ENCODE peak calls at places on chromosomes 2 and 18, in nine cellular contexts. One of them, this sample, is unnamed.

GRCh38 chr18:11998182-11998581 is 16.9 kb downstream of the IMPA2 start:
- DNase-seq in thoracic aorta: no peak
- DNase-seq in GM23338: no peak
- DNase-seq in HFF-Myc: no peak
- DNase-seq in IMR-90: no peak
- DNase-seq in fibroblast of mammary gland: no peak
- DNase-seq in cardiac fibroblast: peak
- DNase-seq in spleen: peak
- DNase-seq in choroid plexus epithelial cell: peak
- DNase-seq in this sample: no peak

GRCh38 chr2:109447811-109448210 is 166.0 kb downstream of the SEPTIN10 start:
- DNase-seq in thoracic aorta: no peak
- DNase-seq in GM23338: no peak
- DNase-seq in HFF-Myc: no peak
- DNase-seq in IMR-90: no peak
- DNase-seq in fibroblast of mammary gland: no peak
- DNase-seq in cardiac fibroblast: no peak
- DNase-seq in spleen: peak
- DNase-seq in choroid plexus epithelial cell: no peak
- DNase-seq in this sample: no peak

GRCh38 chr2:149330127-149331022 is at the start of gene LYPD6:
- DNase-seq in thoracic aorta: no peak
- DNase-seq in GM23338: peak
- DNase-seq in HFF-Myc: no peak
- DNase-seq in IMR-90: peak
- DNase-seq in fibroblast of mammary gland: peak
- DNase-seq in cardiac fibroblast: peak
- DNase-seq in spleen: no peak
- DNase-seq in choroid plexus epithelial cell: peak
- DNase-seq in this sample: peak

GRCh38 chr2:25342372-25343186 is 854 bp upstream of the DNMT3A start:
- DNase-seq in thoracic aorta: no peak
- DNase-seq in GM23338: peak
- DNase-seq in HFF-Myc: no peak
- DNase-seq in IMR-90: peak
- DNase-seq in fibroblast of mammary gland: peak
- DNase-seq in cardiac fibroblast: peak
- DNase-seq in spleen: peak
- DNase-seq in choroid plexus epithelial cell: peak
- DNase-seq in this sample: peak

GRCh38 chr2:2769481-2770431 is 438.7 kb upstream of the MYT1L start:
- DNase-seq in thoracic aorta: no peak
- DNase-seq in GM23338: no peak
- DNase-seq in HFF-Myc: no peak
- DNase-seq in IMR-90: no peak
- DNase-seq in fibroblast of mammary gland: no peak
- DNase-seq in cardiac fibroblast: no peak
- DNase-seq in spleen: peak
- DNase-seq in choroid plexus epithelial cell: no peak
- DNase-seq in this sample: no peak

GRCh38 chr2:225340923-225341322 is 58.6 kb upstream of the NYAP2 start:
- DNase-seq in thoracic aorta: no peak
- DNase-seq in GM23338: no peak
- DNase-seq in HFF-Myc: no peak
- DNase-seq in IMR-90: no peak
- DNase-seq in fibroblast of mammary gland: no peak
- DNase-seq in cardiac fibroblast: no peak
- DNase-seq in spleen: no peak
- DNase-seq in choroid plexus epithelial cell: no peak
- DNase-seq in this sample: no peak

GRCh38 chr2:109452318-109453305 is 161.2 kb downstream of the SEPTIN10 start:
- DNase-seq in thoracic aorta: no peak
- DNase-seq in GM23338: no peak
- DNase-seq in HFF-Myc: no peak
- DNase-seq in IMR-90: no peak
- DNase-seq in fibroblast of mammary gland: no peak
- DNase-seq in cardiac fibroblast: no peak
- DNase-seq in spleen: peak
- DNase-seq in choroid plexus epithelial cell: no peak
- DNase-seq in this sample: no peak

GRCh38 chr2:1891147-1891546 is 146.8 kb upstream of the PXDN start:
- DNase-seq in thoracic aorta: no peak
- DNase-seq in GM23338: no peak
- DNase-seq in HFF-Myc: no peak
- DNase-seq in IMR-90: no peak
- DNase-seq in fibroblast of mammary gland: no peak
- DNase-seq in cardiac fibroblast: no peak
- DNase-seq in spleen: no peak
- DNase-seq in choroid plexus epithelial cell: no peak
- DNase-seq in this sample: no peak

GRCh38 chr2:109436635-109437225 is 177.0 kb downstream of the SEPTIN10 start:
- DNase-seq in thoracic aorta: no peak
- DNase-seq in GM23338: no peak
- DNase-seq in HFF-Myc: no peak
- DNase-seq in IMR-90: no peak
- DNase-seq in fibroblast of mammary gland: no peak
- DNase-seq in cardiac fibroblast: no peak
- DNase-seq in spleen: no peak
- DNase-seq in choroid plexus epithelial cell: no peak
- DNase-seq in this sample: no peak

GRCh38 chr2:120796094-120796493 is 60.4 kb downstream of the GLI2 start:
- DNase-seq in thoracic aorta: no peak
- DNase-seq in GM23338: no peak
- DNase-seq in HFF-Myc: no peak
- DNase-seq in IMR-90: no peak
- DNase-seq in fibroblast of mammary gland: no peak
- DNase-seq in cardiac fibroblast: no peak
- DNase-seq in spleen: no peak
- DNase-seq in choroid plexus epithelial cell: no peak
- DNase-seq in this sample: no peak

GRCh38 chr2:144681389-144681788 is 161.5 kb upstream of the ZEB2 start:
- DNase-seq in thoracic aorta: no peak
- DNase-seq in GM23338: no peak
- DNase-seq in HFF-Myc: no peak
- DNase-seq in IMR-90: no peak
- DNase-seq in fibroblast of mammary gland: no peak
- DNase-seq in cardiac fibroblast: no peak
- DNase-seq in spleen: no peak
- DNase-seq in choroid plexus epithelial cell: no peak
- DNase-seq in this sample: no peak

GRCh38 chr2:112751451-112752197 is 12.8 kb downstream of the CKAP2L start:
- DNase-seq in thoracic aorta: no peak
- DNase-seq in GM23338: no peak
- DNase-seq in HFF-Myc: no peak
- DNase-seq in IMR-90: peak
- DNase-seq in fibroblast of mammary gland: no peak
- DNase-seq in cardiac fibroblast: no peak
- DNase-seq in spleen: no peak
- DNase-seq in choroid plexus epithelial cell: no peak
- DNase-seq in this sample: no peak

GRCh38 chr18:40813116-40813515 is 1141.9 kb upstream of the PIK3C3 start:
- DNase-seq in thoracic aorta: no peak
- DNase-seq in GM23338: no peak
- DNase-seq in HFF-Myc: no peak
- DNase-seq in IMR-90: peak
- DNase-seq in fibroblast of mammary gland: peak
- DNase-seq in cardiac fibroblast: no peak
- DNase-seq in spleen: no peak
- DNase-seq in choroid plexus epithelial cell: peak
- DNase-seq in this sample: no peak

DNA sequence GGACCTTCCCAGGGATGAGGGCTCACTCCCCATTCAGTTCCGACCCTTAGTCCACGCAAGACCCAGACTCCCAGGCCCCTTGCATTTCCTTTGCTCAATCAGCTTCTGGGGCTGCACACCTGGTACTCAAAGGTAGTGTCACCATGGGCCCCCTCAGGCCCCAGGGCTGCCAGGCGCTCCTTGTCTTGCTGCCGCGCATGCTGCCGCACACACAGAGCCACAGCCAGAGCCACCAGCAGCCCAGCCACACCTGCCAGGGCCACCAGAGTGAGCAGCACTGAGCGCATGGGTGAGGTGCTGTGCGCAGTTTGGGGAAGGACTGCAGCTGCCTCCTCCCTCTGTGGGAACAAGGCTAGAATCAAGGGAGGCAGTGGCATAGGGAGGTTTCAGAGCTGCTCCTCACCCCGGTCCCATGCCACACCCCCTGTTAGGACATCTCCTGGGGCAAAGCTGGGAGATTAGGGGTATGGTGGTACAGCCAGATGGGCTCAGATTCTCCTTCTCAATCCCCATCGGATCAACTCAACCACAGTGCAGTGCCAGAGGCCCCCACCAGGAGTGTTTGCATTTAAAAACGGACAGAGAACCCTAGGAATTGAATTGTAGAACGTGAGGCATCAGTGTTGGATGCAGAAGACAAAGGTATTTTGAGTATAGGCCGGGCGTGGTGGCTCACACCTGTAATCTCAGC is 11.3 kb downstream of the PTPRN start:
- DNase-seq in thoracic aorta: no peak
- DNase-seq in GM23338: no peak
- DNase-seq in HFF-Myc: no peak
- DNase-seq in IMR-90: no peak
- DNase-seq in fibroblast of mammary gland: no peak
- DNase-seq in cardiac fibroblast: no peak
- DNase-seq in spleen: peak
- DNase-seq in choroid plexus epithelial cell: peak
- DNase-seq in this sample: no peak
- TF ChIP-seq CTCF in thoracic aorta: no peak
- TF ChIP-seq CTCF in GM23338: no peak
- TF ChIP-seq CTCF in HFF-Myc: no peak
- TF ChIP-seq CTCF in IMR-90: peak
- TF ChIP-seq CTCF in fibroblast of mammary gland: peak
- TF ChIP-seq CTCF in cardiac fibroblast: peak
- TF ChIP-seq CTCF in spleen: no peak
- TF ChIP-seq CTCF in choroid plexus epithelial cell: peak
- TF ChIP-seq CTCF in this sample: peak

GRCh38 chr2:63875143-63875542 is 33.4 kb downstream of the UGP2 start:
- DNase-seq in thoracic aorta: peak
- DNase-seq in GM23338: no peak
- DNase-seq in HFF-Myc: no peak
- DNase-seq in IMR-90: peak
- DNase-seq in fibroblast of mammary gland: peak
- DNase-seq in cardiac fibroblast: no peak
- DNase-seq in spleen: no peak
- DNase-seq in choroid plexus epithelial cell: no peak
- DNase-seq in this sample: peak
- H3K4me3 ChIP-seq in thoracic aorta: peak
- H3K4me3 ChIP-seq in GM23338: no peak
- H3K4me3 ChIP-seq in HFF-Myc: no peak
- H3K4me3 ChIP-seq in IMR-90: no peak
- H3K4me3 ChIP-seq in fibroblast of mammary gland: no peak
- H3K4me3 ChIP-seq in cardiac fibroblast: no peak
- H3K4me3 ChIP-seq in spleen: no peak
- H3K4me3 ChIP-seq in choroid plexus epithelial cell: no peak
- H3K4me3 ChIP-seq in this sample: no peak

DNA sequence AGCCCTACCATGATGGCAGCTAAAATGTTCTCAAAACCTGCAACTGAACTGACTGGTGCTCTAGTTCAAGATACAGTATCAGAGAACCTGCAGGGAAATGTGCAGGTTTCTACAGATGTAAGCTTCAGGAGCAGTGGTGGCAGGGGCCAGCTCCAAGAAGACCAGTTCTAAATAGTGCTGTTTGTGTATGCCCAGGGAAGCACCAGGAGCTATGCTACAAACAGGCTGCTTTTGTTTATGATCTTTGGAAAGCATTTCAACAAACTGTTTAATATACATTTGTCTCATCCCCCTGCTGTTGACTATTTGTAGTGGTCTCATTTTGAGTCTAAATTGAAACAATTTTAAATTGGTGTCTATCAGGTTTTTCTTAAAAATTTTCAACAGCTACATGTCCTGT is 20.7 kb downstream of the FZD5 start:
- DNase-seq in thoracic aorta: no peak
- DNase-seq in GM23338: no peak
- DNase-seq in HFF-Myc: no peak
- DNase-seq in IMR-90: no peak
- DNase-seq in fibroblast of mammary gland: no peak
- DNase-seq in cardiac fibroblast: no peak
- DNase-seq in spleen: no peak
- DNase-seq in choroid plexus epithelial cell: no peak
- DNase-seq in this sample: no peak
- TF ChIP-seq CTCF in thoracic aorta: no peak
- TF ChIP-seq CTCF in GM23338: no peak
- TF ChIP-seq CTCF in HFF-Myc: no peak
- TF ChIP-seq CTCF in IMR-90: no peak
- TF ChIP-seq CTCF in fibroblast of mammary gland: no peak
- TF ChIP-seq CTCF in cardiac fibroblast: no peak
- TF ChIP-seq CTCF in spleen: no peak
- TF ChIP-seq CTCF in choroid plexus epithelial cell: peak
- TF ChIP-seq CTCF in this sample: no peak

GRCh38 chr2:113877651-113878594 is 12.0 kb upstream of the ACTR3 start:
- DNase-seq in thoracic aorta: no peak
- DNase-seq in GM23338: no peak
- DNase-seq in HFF-Myc: no peak
- DNase-seq in IMR-90: peak
- DNase-seq in fibroblast of mammary gland: peak
- DNase-seq in cardiac fibroblast: peak
- DNase-seq in spleen: no peak
- DNase-seq in choroid plexus epithelial cell: peak
- DNase-seq in this sample: peak

GRCh38 chr2:113876503-113877387 is 13.1 kb upstream of the ACTR3 start:
- DNase-seq in thoracic aorta: no peak
- DNase-seq in GM23338: peak
- DNase-seq in HFF-Myc: no peak
- DNase-seq in IMR-90: no peak
- DNase-seq in fibroblast of mammary gland: no peak
- DNase-seq in cardiac fibroblast: no peak
- DNase-seq in spleen: peak
- DNase-seq in choroid plexus epithelial cell: no peak
- DNase-seq in this sample: no peak

GRCh38 chr2:113869253-113869652 is 20.6 kb upstream of the ACTR3 start:
- DNase-seq in thoracic aorta: no peak
- DNase-seq in GM23338: no peak
- DNase-seq in HFF-Myc: no peak
- DNase-seq in IMR-90: peak
- DNase-seq in fibroblast of mammary gland: no peak
- DNase-seq in cardiac fibroblast: no peak
- DNase-seq in spleen: no peak
- DNase-seq in choroid plexus epithelial cell: no peak
- DNase-seq in this sample: no peak

GRCh38 chr2:113873867-113874266 is 16.0 kb upstream of the ACTR3 start:
- DNase-seq in thoracic aorta: no peak
- DNase-seq in GM23338: no peak
- DNase-seq in HFF-Myc: no peak
- DNase-seq in IMR-90: no peak
- DNase-seq in fibroblast of mammary gland: no peak
- DNase-seq in cardiac fibroblast: no peak
- DNase-seq in spleen: no peak
- DNase-seq in choroid plexus epithelial cell: no peak
- DNase-seq in this sample: no peak

DNA sequence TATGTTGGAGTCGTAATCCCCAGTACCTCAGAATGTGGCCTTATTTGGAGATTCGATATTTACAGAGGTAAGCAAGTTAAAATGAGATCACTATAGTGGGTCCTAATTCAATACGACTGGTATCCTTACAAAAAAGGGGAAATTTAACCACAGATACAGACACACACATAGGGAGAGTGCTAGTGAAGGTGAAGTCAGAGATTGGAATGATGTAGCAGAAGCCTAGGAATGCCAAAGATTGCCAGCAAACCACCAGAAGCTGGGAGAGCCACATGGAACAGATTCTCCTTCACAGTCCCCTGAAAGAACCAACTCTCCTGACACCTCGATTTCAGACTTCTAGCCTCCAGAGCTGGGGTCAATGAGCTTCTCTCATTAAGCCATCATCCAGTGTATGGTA is 17.7 kb upstream of the ACTR3 start:
- DNase-seq in thoracic aorta: no peak
- DNase-seq in GM23338: no peak
- DNase-seq in HFF-Myc: no peak
- DNase-seq in IMR-90: peak
- DNase-seq in fibroblast of mammary gland: peak
- DNase-seq in cardiac fibroblast: peak
- DNase-seq in spleen: no peak
- DNase-seq in choroid plexus epithelial cell: no peak
- DNase-seq in this sample: peak
- H3K4me3 ChIP-seq in thoracic aorta: no peak
- H3K4me3 ChIP-seq in GM23338: no peak
- H3K4me3 ChIP-seq in HFF-Myc: no peak
- H3K4me3 ChIP-seq in IMR-90: no peak
- H3K4me3 ChIP-seq in fibroblast of mammary gland: no peak
- H3K4me3 ChIP-seq in cardiac fibroblast: no peak
- H3K4me3 ChIP-seq in spleen: no peak
- H3K4me3 ChIP-seq in choroid plexus epithelial cell: no peak
- H3K4me3 ChIP-seq in this sample: no peak